ENCODE peak calls at places on chromosomes 5 and 9, in eight cellular contexts. Q, F, Y, E, N, W, C and H are unnamed samples.

GRCh38 chr5:24547127-24547526 is 97.7 kb downstream of the CDH10 start:
- DNase-seq in Q (no peak), F (no peak), Y (no peak), E (no peak), N (no peak), W (no peak), C (no peak), H (no peak)

GRCh38 chr9:96232539-96233241 is 69.3 kb downstream of the HSD17B3 start:
- DNase-seq in Q (peak), F (peak), Y (peak), E (peak), N (peak), W (peak), C (no peak), H (no peak)

GRCh38 chr5:67235399-67236110 is 39.0 kb upstream of the CD180 start:
- DNase-seq in Q (no peak), F (no peak), Y (no peak), E (no peak), N (no peak), W (no peak), C (no peak), H (no peak)

GRCh38 chr9:86253577-86253976 is 5.9 kb downstream of the C9orf153 start:
- DNase-seq in Q (no peak), F (no peak), Y (no peak), E (no peak), N (no peak), W (no peak), C (no peak), H (no peak)

GRCh38 chr5:91207248-91207647 is 175.9 kb downstream of the ARRDC3 start:
- DNase-seq in Q (no peak), F (no peak), Y (no peak), E (no peak), N (no peak), W (no peak), C (no peak), H (no peak)

GRCh38 chr5:6384856-6385255 is 6.5 kb upstream of the MED10 start:
- DNase-seq in Q (no peak), F (no peak), Y (no peak), E (no peak), N (no peak), W (no peak), C (no peak), H (no peak)

GRCh38 chr5:102856374-102856748 is 101.3 kb downstream of the PAM start:
- DNase-seq in Q (no peak), F (peak), Y (no peak), E (no peak), N (no peak), W (peak), C (no peak), H (no peak)

GRCh38 chr5:139745121-139745799 is 50.3 kb upstream of the PSD2 start:
- DNase-seq in Q (peak), F (peak), Y (no peak), E (no peak), N (peak), W (no peak), C (no peak), H (no peak)

GRCh38 chr9:34988218-34989055 is 1.1 kb upstream of the DNAJB5 start:
- DNase-seq in Q (peak), F (no peak), Y (peak), E (no peak), N (peak), W (no peak), C (no peak), H (peak)

GRCh38 chr5:157561105-157561504 is 14.5 kb downstream of the ADAM19 start:
- DNase-seq in Q (no peak), F (no peak), Y (no peak), E (no peak), N (no peak), W (no peak), C (no peak), H (no peak)

GRCh38 chr5:168987540-168988300 is 313.2 kb downstream of the SLIT3 start:
- DNase-seq in Q (peak), F (peak), Y (peak), E (peak), N (peak), W (peak), C (no peak), H (peak)

GRCh38 chr9:136769710-136770191 is 5.4 kb upstream of the LCN15 start:
- DNase-seq in Q (no peak), F (peak), Y (peak), E (peak), N (no peak), W (no peak), C (no peak), H (peak)

GRCh38 chr9:99720455-99721050 is 101.1 kb upstream of the NR4A3 start:
- DNase-seq in Q (no peak), F (no peak), Y (no peak), E (peak), N (no peak), W (no peak), C (no peak), H (no peak)

GRCh38 chr5:69007086-69007672 is 86.6 kb upstream of the SLC30A5 start:
- DNase-seq in Q (no peak), F (no peak), Y (no peak), E (no peak), N (no peak), W (no peak), C (no peak), H (no peak)

GRCh38 chr5:75037106-75037505 is 15.3 kb downstream of the GCNT4 start:
- DNase-seq in Q (no peak), F (peak), Y (peak), E (no peak), N (no peak), W (peak), C (no peak), H (no peak)

GRCh38 chr9:135604437-135605237 is 34.7 kb downstream of the GLT6D1 start:
- DNase-seq in Q (peak), F (no peak), Y (no peak), E (no peak), N (peak), W (no peak), C (no peak), H (no peak)

GRCh38 chr5:9059920-9060691 is 485.8 kb downstream of the SEMA5A start:
- DNase-seq in Q (peak), F (peak), Y (no peak), E (no peak), N (peak), W (peak), C (no peak), H (no peak)

GRCh38 chr9:90970603-90971002 is 169.0 kb downstream of the SYK start:
- DNase-seq in Q (no peak), F (no peak), Y (no peak), E (no peak), N (no peak), W (no peak), C (no peak), H (no peak)

GRCh38 chr9:35355954-35356353 is 134.0 kb upstream of the RUSC2 start:
- DNase-seq in Q (no peak), F (no peak), Y (no peak), E (no peak), N (no peak), W (no peak), C (no peak), H (no peak)

GRCh38 chr9:38682713-38683112 is 37.2 kb downstream of the FAM240B start:
- DNase-seq in Q (no peak), F (peak), Y (no peak), E (no peak), N (no peak), W (peak), C (peak), H (no peak)

GRCh38 chr5:108113950-108114349 is 267.9 kb downstream of the FBXL17 start:
- DNase-seq in Q (no peak), F (no peak), Y (no peak), E (no peak), N (no peak), W (no peak), C (no peak), H (no peak)

GRCh38 chr9:129863059-129863690 is 27.9 kb downstream of the USP20 start:
- DNase-seq in Q (no peak), F (no peak), Y (peak), E (no peak), N (no peak), W (peak), C (no peak), H (peak)

GRCh38 chr5:59174248-59174844 is 591.5 kb downstream of the RAB3C start:
- DNase-seq in Q (no peak), F (peak), Y (no peak), E (peak), N (no peak), W (peak), C (no peak), H (peak)